ENCODE peak calls at places on chromosomes 16 and 17, in five cellular contexts. C is HuH-7, H is T-helper 2 cell, Y is ureter, M is GM12865. T is an unnamed sample.

GRCh38 chr17:57886020-57886419 is 36.2 kb upstream of the MRPS23 start:
- DNase-seq in C (no peak), H (no peak), Y (no peak), M (no peak), T (no peak)

GRCh38 chr16:85360323-85361277 is 248.3 kb upstream of the CIBAR2 start:
- DNase-seq in C (no peak), H (no peak), Y (peak), M (no peak), T (no peak)

GRCh38 chr17:36148559-36149295 is 27.7 kb downstream of the TBC1D3B start:
- DNase-seq in C (peak), H (peak), Y (peak), M (peak), T (peak)

GRCh38 chr17:43840814-43841213 is 6.2 kb upstream of the CD300LG start:
- DNase-seq in C (peak), H (no peak), Y (no peak), M (peak), T (peak)

GRCh38 chr17:18267366-18267765 is 6.9 kb downstream of the MIEF2 start:
- DNase-seq in C (no peak), H (no peak), Y (no peak), M (no peak), T (no peak)

GRCh38 chr17:1108810-1109605 is 70.8 kb downstream of the ABR start:
- DNase-seq in C (no peak), H (peak), Y (peak), M (peak), T (peak)

GRCh38 chr16:57863434-57864160 is 61.3 kb upstream of the KIFC3 start:
- DNase-seq in C (no peak), H (no peak), Y (peak), M (no peak), T (peak)

GRCh38 chr16:50500171-50500874 is 47.9 kb upstream of the NKD1 start:
- DNase-seq in C (no peak), H (no peak), Y (no peak), M (no peak), T (no peak)

GRCh38 chr17:5019475-5019956 is 15.7 kb downstream of the SLC52A1 start:
- DNase-seq in C (peak), H (no peak), Y (no peak), M (peak), T (peak)

GRCh38 chr17:39699818-39700147 is at the start of gene ERBB2:
- DNase-seq in C (peak), H (no peak), Y (peak), M (no peak), T (peak)

GRCh38 chr16:77540656-77541055 is 105.8 kb upstream of the ADAMTS18 start:
- DNase-seq in C (no peak), H (no peak), Y (no peak), M (no peak), T (no peak)

GRCh38 chr17:40548982-40549680 is 16.1 kb downstream of the CCR7 start:
- DNase-seq in C (peak), H (no peak), Y (peak), M (no peak), T (no peak)

GRCh38 chr17:44905006-44906000 is 6.1 kb upstream of the EFTUD2 start:
- DNase-seq in C (no peak), H (no peak), Y (no peak), M (no peak), T (no peak)

GRCh38 chr17:4509923-4510614 is 11.4 kb downstream of the SPNS2 start:
- DNase-seq in C (no peak), H (no peak), Y (no peak), M (no peak), T (no peak)

GRCh38 chr16:11032000-11032921 is 87.9 kb downstream of the CLEC16A start:
- DNase-seq in C (no peak), H (no peak), Y (no peak), M (no peak), T (no peak)

GRCh38 chr16:51523400-51523799 is 372.3 kb upstream of the SALL1 start:
- DNase-seq in C (no peak), H (no peak), Y (no peak), M (no peak), T (no peak)

GRCh38 chr16:26161461-26162180 is 469.9 kb downstream of the HS3ST4 start:
- DNase-seq in C (no peak), H (no peak), Y (no peak), M (no peak), T (no peak)

GRCh38 chr17:75720656-75721462 is at the start of gene ITGB4:
- DNase-seq in C (peak), H (peak), Y (peak), M (peak), T (peak)

GRCh38 chr16:75222271-75222783 is 3.5 kb downstream of the CTRB1 start:
- DNase-seq in C (no peak), H (no peak), Y (no peak), M (no peak), T (no peak)

T was measured in HEK293T.